ENCODE peak calls at places on chromosomes 2 and 18, in six cellular contexts. S is cardiac muscle cell; I is PC-3; N is BJ; X is thoracic aorta; B is CD4-positive, alpha-beta memory T cell. U is an unnamed sample.

GRCh38 chr18:79615586-79615985 is 64.0 kb upstream of the CTDP1 start:
- DNase-seq in I (no peak), B (no peak), X (no peak), S (no peak), N (no peak), U (no peak)

GRCh38 chr2:233171344-233171743 is 80.1 kb upstream of the ATG16L1 start:
- DNase-seq in X (no peak), B (no peak), N (no peak), I (no peak), S (no peak), U (no peak)

GRCh38 chr2:71926860-71927756 is 220.6 kb downstream of the CYP26B1 start:
- DNase-seq in S (no peak), N (no peak), B (no peak), X (no peak), I (no peak), U (no peak)

GRCh38 chr2:156800065-156800556 is 363.9 kb downstream of the GPD2 start:
- DNase-seq in N (no peak), X (no peak), I (no peak), S (no peak), B (no peak), U (no peak)

GRCh38 chr2:70643715-70644114 is 90.1 kb upstream of the TGFA start:
- DNase-seq in B (no peak), X (no peak), S (peak), I (peak), N (no peak), U (no peak)

GRCh38 chr2:62292190-62292589 is 96.3 kb downstream of the B3GNT2 start:
- DNase-seq in X (no peak), B (no peak), N (no peak), I (no peak), S (no peak), U (no peak)

GRCh38 chr2:158498749-158499136 is 42.0 kb downstream of the PKP4 start:
- DNase-seq in B (no peak), X (no peak), I (no peak), S (no peak), N (no peak), U (no peak)

GRCh38 chr18:42564761-42565160 is 550.7 kb downstream of the RIT2 start:
- DNase-seq in S (no peak), X (no peak), B (no peak), N (no peak), I (no peak), U (no peak)

GRCh38 chr2:222322241-222322640 is 23.4 kb upstream of the PAX3 start:
- DNase-seq in S (no peak), X (no peak), N (no peak), B (no peak), I (no peak), U (no peak)

GRCh38 chr2:41610501-41611242 is 437.1 kb upstream of the PKDCC start:
- DNase-seq in X (no peak), I (no peak), N (peak), B (no peak), S (no peak), U (peak)

GRCh38 chr2:241892299-241893137 is 23.0 kb downstream of the RTP5 start:
- DNase-seq in B (no peak), X (no peak), I (no peak), N (no peak), S (no peak), U (no peak)

GRCh38 chr2:58601017-58601416 is 359.9 kb upstream of the FANCL start:
- DNase-seq in B (no peak), N (no peak), I (peak), S (no peak), X (no peak), U (no peak)

GRCh38 chr2:36374586-36374985 is 19.0 kb downstream of the CRIM1 start:
- DNase-seq in S (no peak), N (no peak), I (peak), X (no peak), B (no peak), U (no peak)

GRCh38 chr18:39037925-39038324 is 1472.3 kb upstream of the CELF4 start:
- DNase-seq in I (no peak), B (no peak), N (no peak), X (no peak), S (no peak), U (no peak)

GRCh38 chr2:240250150-240250984 is 109.9 kb upstream of the OTOS start:
- DNase-seq in B (no peak), I (no peak), S (no peak), X (no peak), N (no peak), U (no peak)

GRCh38 chr2:191144217-191144616 is 6.6 kb downstream of the STAT4 start:
- DNase-seq in B (no peak), S (no peak), I (no peak), N (no peak), X (no peak), U (no peak)

GRCh38 chr18:3604626-3605408 is 154.8 kb downstream of the TGIF1 start:
- DNase-seq in I (peak), N (peak), X (no peak), S (no peak), B (peak), U (peak)

GRCh38 chr2:223585691-223586090 is 16.5 kb downstream of the SCG2 start:
- DNase-seq in X (no peak), B (no peak), N (no peak), S (no peak), I (peak), U (no peak)

GRCh38 chr2:200121931-200122330 is 166.5 kb downstream of the MAIP1 start:
- DNase-seq in B (no peak), N (no peak), I (no peak), S (no peak), X (no peak), U (peak)

GRCh38 chr2:122136071-122136470 is 380.6 kb downstream of the TSN start:
- DNase-seq in I (peak), N (no peak), X (no peak), S (peak), B (no peak), U (no peak)

GRCh38 chr2:41657231-41657630 is 390.6 kb upstream of the PKDCC start:
- DNase-seq in S (no peak), X (no peak), N (no peak), I (no peak), B (no peak), U (no peak)

GRCh38 chr2:102258386-102259074 is 52.8 kb upstream of the IL1RL1 start:
- DNase-seq in B (no peak), N (peak), I (peak), X (no peak), S (no peak), U (peak)

GRCh38 chr18:63511285-63511684 is 30.9 kb upstream of the SERPINB12 start:
- DNase-seq in N (no peak), B (no peak), S (peak), X (no peak), I (peak), U (no peak)

GRCh38 chr2:18750662-18751554 is 161.5 kb upstream of the NT5C1B start:
- DNase-seq in S (no peak), X (no peak), N (no peak), B (no peak), I (peak), U (no peak)

GRCh38 chr2:211033765-211034164 is 477.4 kb downstream of the CPS1 start:
- DNase-seq in S (peak), N (no peak), X (no peak), I (peak), B (no peak), U (no peak)

GRCh38 chr2:219332542-219332941 is at the start of gene RESP18:
- DNase-seq in S (no peak), I (no peak), N (no peak), X (no peak), B (no peak), U (no peak)

GRCh38 chr2:230569298-230569697 is 143.3 kb upstream of the CAB39 start:
- DNase-seq in N (no peak), S (no peak), B (no peak), X (no peak), I (no peak), U (no peak)
- H3K4me3 ChIP-seq in N (no peak), S (no peak), B (no peak), X (no peak), I (no peak), U (no peak)

GRCh38 chr2:88870267-88870839 is 178.9 kb downstream of the RPIA start:
- DNase-seq in N (no peak), B (no peak), I (no peak), S (no peak), X (no peak), U (no peak)

GRCh38 chr2:88866756-88867155 is 175.3 kb downstream of the RPIA start:
- DNase-seq in N (no peak), I (no peak), B (no peak), S (peak), X (no peak), U (no peak)

GRCh38 chr2:88860421-88861075 is 169.1 kb downstream of the RPIA start:
- DNase-seq in B (no peak), X (no peak), I (no peak), S (no peak), N (no peak), U (no peak)

GRCh38 chr2:88868861-88869260 is 177.4 kb downstream of the RPIA start:
- DNase-seq in B (no peak), I (no peak), X (no peak), S (no peak), N (no peak), U (no peak)

GRCh38 chr2:88865801-88866353 is 174.4 kb downstream of the RPIA start:
- DNase-seq in X (no peak), I (no peak), B (no peak), N (no peak), S (no peak), U (no peak)
- H3K4me3 ChIP-seq in X (no peak), I (no peak), B (no peak), N (no peak), S (no peak), U (no peak)

DNA sequence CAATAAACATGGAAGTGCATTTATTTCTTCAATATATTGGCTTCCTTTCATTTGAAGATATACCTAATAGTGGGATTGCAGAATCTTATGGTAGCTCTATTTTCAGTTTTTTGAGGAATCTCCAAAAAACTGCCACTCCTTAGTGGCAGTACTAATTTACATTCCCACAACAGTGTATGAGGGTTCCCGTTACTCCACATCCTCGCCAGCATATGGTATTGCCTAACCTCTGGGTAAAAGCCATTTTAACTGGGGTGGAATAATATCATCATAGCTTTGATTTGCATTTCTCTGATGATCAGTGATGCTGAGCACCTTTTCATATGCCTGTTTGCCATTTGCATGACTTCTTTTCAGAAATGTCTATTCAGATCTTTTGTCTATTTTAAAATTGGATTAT is 472.0 kb upstream of the UBE2E3 start:
- DNase-seq in B (no peak), X (no peak), I (no peak), S (no peak), N (no peak), U (no peak)
- H3K4me3 ChIP-seq in B (no peak), X (no peak), I (no peak), S (no peak), N (no peak), U (no peak)

GRCh38 chr2:54675281-54675680 is 48.2 kb upstream of the EML6 start:
- DNase-seq in X (no peak), B (no peak), N (no peak), I (no peak), S (no peak), U (no peak)

GRCh38 chr2:54672587-54673456 is 50.6 kb upstream of the EML6 start:
- DNase-seq in I (peak), X (no peak), S (no peak), B (no peak), N (no peak), U (no peak)

GRCh38 chr2:54671875-54672586 is 51.4 kb upstream of the EML6 start:
- DNase-seq in N (no peak), I (no peak), S (no peak), X (no peak), B (no peak), U (no peak)

GRCh38 chr2:54675738-54676137 is 47.7 kb upstream of the EML6 start:
- DNase-seq in I (no peak), X (no peak), S (no peak), B (no peak), N (no peak), U (no peak)

GRCh38 chr2:54673501-54673998 is 49.9 kb upstream of the EML6 start:
- DNase-seq in I (no peak), B (no peak), N (no peak), X (no peak), S (no peak), U (no peak)
- H3K4me3 ChIP-seq in I (no peak), B (no peak), N (no peak), X (peak), S (no peak), U (no peak)

GRCh38 chr2:40173276-40173675 is 278.6 kb downstream of the SLC8A1 start:
- DNase-seq in B (no peak), I (peak), S (no peak), N (peak), X (no peak), U (no peak)

GRCh38 chr2:40168546-40168945 is 283.3 kb downstream of the SLC8A1 start:
- DNase-seq in N (no peak), B (no peak), X (no peak), S (no peak), I (no peak), U (no peak)

GRCh38 chr2:40165503-40165867 is 286.4 kb downstream of the SLC8A1 start:
- DNase-seq in B (no peak), I (no peak), X (no peak), S (no peak), N (no peak), U (no peak)

GRCh38 chr2:40168032-40168431 is 283.9 kb downstream of the SLC8A1 start:
- DNase-seq in X (no peak), I (no peak), B (no peak), N (no peak), S (no peak), U (no peak)

GRCh38 chr2:40169430-40169829 is 282.5 kb downstream of the SLC8A1 start:
- DNase-seq in X (no peak), N (no peak), I (peak), S (no peak), B (no peak), U (no peak)
- H3K4me3 ChIP-seq in X (no peak), N (no peak), I (no peak), S (no peak), B (no peak), U (no peak)

DNA sequence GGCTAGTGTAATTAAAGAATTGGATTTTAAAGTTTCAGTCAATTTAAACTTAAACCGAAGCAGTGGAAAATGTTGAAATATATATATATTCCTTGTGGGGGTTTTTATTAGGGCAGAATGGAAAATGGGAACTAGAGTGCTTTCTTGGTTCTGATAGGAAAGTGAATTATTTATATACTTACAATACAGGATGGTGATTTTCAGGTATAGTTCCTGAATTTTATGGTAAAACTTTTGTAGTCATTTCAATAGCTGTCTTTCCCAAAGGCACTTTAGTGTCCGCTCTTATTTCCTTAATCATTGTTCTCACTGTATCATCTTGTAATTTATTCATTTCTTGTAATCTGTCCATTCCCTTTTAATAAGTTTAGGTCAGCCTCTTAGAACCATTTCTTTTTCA is 1.9 kb downstream of the RPL37A start:
- DNase-seq in X (no peak), S (no peak), I (no peak), B (no peak), N (no peak), U (no peak)
- H3K4me3 ChIP-seq in X (no peak), S (peak), I (peak), B (no peak), N (peak), U (peak)

DNA sequence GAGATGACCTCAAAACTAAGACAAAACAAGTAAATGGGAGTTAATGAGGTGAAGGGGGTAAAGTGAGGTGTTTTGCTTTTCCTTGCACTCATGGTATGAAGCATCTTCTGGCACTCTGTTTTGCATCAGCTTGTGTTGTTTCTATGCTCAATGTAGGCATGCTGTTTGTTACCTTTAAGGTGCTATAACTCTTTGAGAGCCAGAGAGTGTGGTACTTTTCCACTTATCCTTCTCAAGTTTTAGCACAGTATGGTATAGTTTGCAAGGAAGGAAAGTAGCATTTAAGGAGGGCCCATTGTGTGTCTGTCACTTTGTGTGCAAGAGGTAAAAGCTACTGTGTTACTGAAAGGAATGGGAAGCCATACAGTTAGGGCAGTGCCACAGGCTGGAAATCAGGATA is 17.5 kb upstream of the CXCR4 start:
- DNase-seq in I (no peak), S (no peak), B (no peak), N (no peak), X (no peak), U (no peak)
- H3K4me3 ChIP-seq in I (no peak), S (no peak), B (peak), N (no peak), X (peak), U (no peak)

GRCh38 chr2:197255550-197255949 is 55.0 kb downstream of the ANKRD44 start:
- DNase-seq in I (no peak), B (peak), X (no peak), S (peak), N (no peak), U (no peak)
- H3K4me3 ChIP-seq in I (no peak), B (peak), X (peak), S (no peak), N (no peak), U (peak)

DNA sequence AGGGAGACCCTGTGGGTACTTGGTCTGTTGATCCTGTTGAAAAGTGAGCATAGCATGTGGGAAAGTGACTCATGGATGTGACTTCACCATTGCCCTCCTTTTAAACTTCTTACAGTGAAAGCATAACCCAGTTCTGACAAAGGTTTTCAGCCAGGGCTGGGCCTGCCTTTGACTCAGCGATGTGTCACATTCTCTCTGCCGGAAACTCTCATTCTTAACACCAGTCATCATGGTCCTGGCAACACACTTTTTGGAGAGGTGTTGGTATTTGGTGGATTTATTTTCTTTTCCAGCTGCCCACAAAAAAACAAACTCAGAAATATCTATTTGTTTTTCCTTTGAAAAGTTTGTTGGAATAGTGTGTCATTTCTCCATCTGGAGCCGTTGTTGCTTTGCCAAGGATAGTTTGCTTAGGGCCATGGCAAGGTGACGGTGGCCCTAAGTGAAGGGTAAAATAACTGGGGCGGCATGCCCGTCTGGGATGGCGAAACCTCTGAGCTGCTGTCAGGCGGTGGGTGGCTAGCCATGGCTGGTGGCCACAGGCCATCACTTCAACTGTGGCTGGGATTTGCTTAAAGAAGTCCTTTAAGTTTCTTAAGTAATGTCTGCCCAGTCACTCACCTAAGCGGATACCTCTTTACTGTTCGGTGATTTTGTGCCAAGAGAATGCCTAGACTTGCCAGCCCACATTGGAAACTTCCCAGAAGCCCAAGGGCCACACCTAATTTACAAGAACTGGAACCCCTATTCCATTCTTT is 123.3 kb downstream of the LTBP1 start:
- DNase-seq in X (peak), N (peak), B (no peak), S (no peak), I (peak), U (peak)
- H3K4me3 ChIP-seq in X (peak), N (no peak), B (no peak), S (no peak), I (peak), U (no peak)

GRCh38 chr2:690799-691198 is 13.6 kb upstream of the TMEM18 start:
- DNase-seq in X (no peak), N (no peak), B (no peak), S (no peak), I (no peak), U (no peak)

GRCh38 chr2:688504-689076 is 11.4 kb upstream of the TMEM18 start:
- DNase-seq in X (no peak), B (no peak), S (no peak), N (no peak), I (no peak), U (no peak)

GRCh38 chr2:689877-690510 is 12.8 kb upstream of the TMEM18 start:
- DNase-seq in X (no peak), B (no peak), N (no peak), I (no peak), S (no peak), U (no peak)

DNA sequence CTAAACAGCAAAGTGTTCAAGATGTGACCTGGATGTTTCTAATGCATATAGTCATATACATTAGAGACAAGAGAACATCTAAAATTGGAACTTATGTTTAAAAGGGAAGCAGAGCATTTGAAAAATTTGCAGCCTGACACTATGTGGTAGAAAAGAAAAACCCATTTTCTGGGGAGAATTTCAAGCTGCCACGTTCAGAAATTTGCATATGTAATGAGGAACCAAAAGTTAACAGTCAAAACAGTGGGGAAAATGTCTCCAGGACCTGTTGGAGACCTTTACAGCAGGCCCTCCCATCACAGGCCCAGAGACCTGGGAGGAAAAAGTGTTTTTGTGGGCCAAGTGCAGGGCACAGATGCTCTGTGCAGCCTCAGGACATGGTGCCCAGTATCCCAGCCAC is 8.2 kb upstream of the TMEM18 start:
- DNase-seq in S (no peak), X (no peak), B (no peak), I (no peak), N (no peak), U (no peak)
- H3K4me3 ChIP-seq in S (no peak), X (no peak), B (no peak), I (no peak), N (no peak), U (no peak)

U was measured in AG04449.